ENCODE peak calls at places on chromosomes 11 and 22, in seven cellular contexts. F is psoas muscle, M is breast epithelium, D is GM23338, N is tibial nerve, O is testis, A is HepG2. X is an unnamed sample. For H3K27me3, the result is how much of the 10 kb centered on the place peaks cover.

GRCh38 chr11:28963189-28963588 is 855.0 kb downstream of the METTL15 start:
- DNase-seq in N (no peak), M (no peak), F (no peak), O (no peak), A (no peak), D (no peak), X (no peak)

GRCh38 chr11:75319035-75319877 is 32.2 kb downstream of the ARRB1 start:
- DNase-seq in A (no peak), M (no peak), D (no peak), N (no peak), F (peak), O (no peak), X (no peak)

GRCh38 chr22:44795701-44796630 is 43.6 kb downstream of the ARHGAP8 start:
- DNase-seq in D (peak), N (no peak), O (no peak), A (no peak), M (no peak), F (no peak), X (no peak)

GRCh38 chr11:103609117-103610066 is 427.0 kb upstream of the DDI1 start:
- DNase-seq in O (no peak), F (no peak), A (no peak), N (no peak), M (no peak), D (peak), X (no peak)

GRCh38 chr22:50057868-50058311 is at the start of gene TTLL8:
- DNase-seq in F (no peak), D (peak), N (no peak), A (no peak), O (no peak), M (no peak), X (no peak)

GRCh38 chr11:64762916-64763803 is 3.4 kb upstream of the PYGM start:
- DNase-seq in O (no peak), M (no peak), D (peak), A (no peak), N (no peak), F (peak), X (no peak)

GRCh38 chr11:47797633-47798032 is 30.5 kb upstream of the FNBP4 start:
- DNase-seq in A (no peak), F (no peak), N (no peak), M (no peak), O (no peak), D (no peak), X (no peak)

GRCh38 chr22:50403701-50404101 is 60.6 kb downstream of the PPP6R2 start:
- DNase-seq in A (no peak), D (no peak), N (peak), M (no peak), F (peak), O (peak), X (peak)

GRCh38 chr11:124098142-124098541 is 17.1 kb upstream of the VWA5A start:
- DNase-seq in M (no peak), A (no peak), N (no peak), D (no peak), F (no peak), O (no peak), X (no peak)

GRCh38 chr22:27105142-27106025 is 448.0 kb downstream of the MIAT start:
- DNase-seq in N (peak), D (no peak), O (peak), F (peak), M (peak), A (no peak), X (peak)

GRCh38 chr11:129214710-129215295 is 22.7 kb upstream of the ARHGAP32 start:
- DNase-seq in D (no peak), O (peak), A (no peak), F (no peak), N (no peak), M (no peak), X (no peak)

GRCh38 chr11:9473408-9473807 is 12.6 kb downstream of the ZNF143 start:
- DNase-seq in D (no peak), O (no peak), A (no peak), F (no peak), M (no peak), N (no peak), X (no peak)

GRCh38 chr22:20748820-20749428 is 25.0 kb upstream of the SERPIND1 start:
- DNase-seq in A (no peak), D (no peak), N (no peak), F (no peak), O (no peak), M (peak), X (no peak)

GRCh38 chr11:121265586-121265985 is 27.0 kb upstream of the SC5D start:
- DNase-seq in N (no peak), M (no peak), O (no peak), D (no peak), F (no peak), A (no peak), X (no peak)

GRCh38 chr11:72483412-72484186 is 49.3 kb upstream of the CLPB start:
- DNase-seq in N (peak), F (no peak), O (no peak), D (no peak), A (peak), M (no peak), X (no peak)

GRCh38 chr11:70306586-70307033 is 36.1 kb downstream of the PPFIA1 start:
- DNase-seq in F (no peak), O (no peak), N (no peak), A (no peak), D (no peak), M (no peak), X (no peak)

GRCh38 chr22:24824915-24825314 is 18.9 kb downstream of the SGSM1 start:
- DNase-seq in D (no peak), A (no peak), F (no peak), M (no peak), O (no peak), N (no peak), X (no peak)
- H3K27ac ChIP-seq in D (no peak), A (no peak), F (no peak), M (no peak), O (no peak), N (no peak), X (no peak)

GRCh38 chr11:125299821-125300220 is 135.3 kb downstream of the PKNOX2 start:
- DNase-seq in F (no peak), M (no peak), A (no peak), O (no peak), N (no peak), D (no peak), X (no peak)
- H3K4me3 ChIP-seq in F (no peak), M (no peak), A (no peak), O (no peak), N (no peak), D (no peak), X (no peak)

GRCh38 chr22:46180370-46181137 is 30.2 kb downstream of the PPARA start:
- DNase-seq in O (no peak), A (no peak), D (peak), M (no peak), N (no peak), F (no peak), X (no peak)

GRCh38 chr22:46187862-46188261 is 37.5 kb downstream of the PPARA start:
- DNase-seq in O (no peak), F (no peak), M (no peak), A (no peak), D (no peak), N (no peak), X (no peak)

GRCh38 chr22:46179748-46180147 is 29.4 kb downstream of the PPARA start:
- DNase-seq in D (no peak), O (no peak), N (no peak), F (no peak), A (no peak), M (no peak), X (no peak)

GRCh38 chr22:46183733-46184132 is 33.4 kb downstream of the PPARA start:
- DNase-seq in N (no peak), O (no peak), D (no peak), F (no peak), A (no peak), M (no peak), X (no peak)

DNA sequence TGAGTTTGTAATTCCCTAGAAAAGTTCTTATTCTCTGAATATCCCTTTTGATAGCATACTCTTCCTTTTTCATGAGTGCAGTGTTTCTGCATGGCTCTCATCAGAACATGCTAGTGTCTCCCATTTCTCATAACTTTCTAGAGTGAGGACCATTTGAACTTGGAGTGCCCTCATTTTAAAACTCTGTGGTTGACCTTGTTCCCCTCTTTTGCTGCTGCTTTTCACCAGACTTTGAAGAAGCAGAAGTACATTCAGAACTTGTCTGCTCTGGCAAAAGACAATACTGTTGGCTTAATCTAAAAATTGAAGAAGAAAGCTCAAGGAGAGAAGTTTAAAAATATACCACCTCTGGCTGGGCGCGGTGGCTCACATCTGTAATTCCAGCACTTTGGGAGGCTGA is 34.9 kb downstream of the PPARA start:
- DNase-seq in O (no peak), F (no peak), N (no peak), A (no peak), D (no peak), M (no peak), X (no peak)
- H3K27me3 ChIP-seq in O (under half), F (under half), N (under half), A (under half), D (under half), M (under half), X (under half)

DNA sequence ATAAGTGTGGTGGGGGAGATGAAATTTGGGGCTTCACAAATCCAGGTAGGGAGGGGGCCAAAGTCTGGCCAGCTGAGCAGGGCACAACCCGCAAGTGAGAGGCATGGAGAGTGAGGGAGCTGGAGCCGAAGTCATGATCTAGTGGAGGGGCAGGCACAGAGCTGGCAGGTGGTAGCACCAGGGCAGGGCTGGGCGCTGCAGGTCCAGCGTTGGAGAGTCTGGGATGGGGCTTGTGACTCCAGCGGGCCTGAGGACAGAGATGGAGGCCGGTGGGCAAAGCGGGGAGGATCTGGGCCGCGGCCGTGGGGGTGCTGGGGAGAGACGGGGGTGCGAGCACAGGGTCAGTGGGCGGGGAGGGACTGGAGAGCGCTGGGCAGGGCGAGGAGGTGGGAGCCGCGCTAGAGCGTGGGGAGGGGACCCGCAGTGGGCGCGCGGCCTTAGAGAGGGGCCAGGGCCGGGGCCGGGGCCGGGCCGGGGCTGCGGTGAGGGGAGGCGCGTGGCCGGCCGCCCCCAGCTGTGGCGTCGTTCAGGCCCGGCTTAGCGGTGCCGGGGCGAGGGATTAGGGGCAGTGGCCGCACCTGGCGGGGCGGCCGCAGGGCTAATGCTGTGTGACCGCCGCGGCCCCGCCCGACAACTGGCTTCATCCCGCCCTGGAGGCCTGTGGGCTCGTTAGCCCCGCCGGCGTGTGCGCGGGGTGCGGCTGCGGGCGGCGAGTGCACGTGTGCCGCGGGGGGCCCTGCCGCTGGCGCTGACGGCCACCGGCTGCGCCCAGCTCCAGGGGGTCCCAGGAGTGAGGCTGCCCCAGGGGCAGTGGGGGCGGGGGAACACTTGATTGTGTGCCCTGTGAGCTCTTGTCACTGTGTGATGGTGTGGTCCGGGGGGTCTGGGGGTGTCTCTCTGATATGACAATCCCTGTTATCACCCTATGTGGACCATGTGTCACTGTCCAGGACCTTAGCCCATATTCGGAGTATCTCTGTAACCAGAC is 23.6 kb upstream of the MYOD1 start:
- DNase-seq in N (no peak), A (no peak), M (no peak), F (no peak), D (peak), O (no peak), X (no peak)
- H3K27ac ChIP-seq in N (no peak), A (no peak), M (no peak), F (peak), D (no peak), O (no peak), X (no peak)

GRCh38 chr11:114259124-114259526 is 37.1 kb upstream of the NNMT start:
- DNase-seq in A (no peak), M (peak), D (no peak), F (peak), N (peak), O (peak), X (no peak)

GRCh38 chr11:114256898-114257286 is 39.3 kb upstream of the NNMT start:
- DNase-seq in O (no peak), F (peak), D (no peak), M (peak), N (no peak), A (no peak), X (no peak)

GRCh38 chr11:114256176-114256897 is 39.9 kb upstream of the NNMT start:
- DNase-seq in N (no peak), D (no peak), O (no peak), F (peak), A (no peak), M (no peak), X (no peak)

GRCh38 chr11:114258696-114259095 is 37.5 kb upstream of the NNMT start:
- DNase-seq in N (no peak), D (no peak), A (no peak), O (no peak), F (peak), M (no peak), X (no peak)

DNA sequence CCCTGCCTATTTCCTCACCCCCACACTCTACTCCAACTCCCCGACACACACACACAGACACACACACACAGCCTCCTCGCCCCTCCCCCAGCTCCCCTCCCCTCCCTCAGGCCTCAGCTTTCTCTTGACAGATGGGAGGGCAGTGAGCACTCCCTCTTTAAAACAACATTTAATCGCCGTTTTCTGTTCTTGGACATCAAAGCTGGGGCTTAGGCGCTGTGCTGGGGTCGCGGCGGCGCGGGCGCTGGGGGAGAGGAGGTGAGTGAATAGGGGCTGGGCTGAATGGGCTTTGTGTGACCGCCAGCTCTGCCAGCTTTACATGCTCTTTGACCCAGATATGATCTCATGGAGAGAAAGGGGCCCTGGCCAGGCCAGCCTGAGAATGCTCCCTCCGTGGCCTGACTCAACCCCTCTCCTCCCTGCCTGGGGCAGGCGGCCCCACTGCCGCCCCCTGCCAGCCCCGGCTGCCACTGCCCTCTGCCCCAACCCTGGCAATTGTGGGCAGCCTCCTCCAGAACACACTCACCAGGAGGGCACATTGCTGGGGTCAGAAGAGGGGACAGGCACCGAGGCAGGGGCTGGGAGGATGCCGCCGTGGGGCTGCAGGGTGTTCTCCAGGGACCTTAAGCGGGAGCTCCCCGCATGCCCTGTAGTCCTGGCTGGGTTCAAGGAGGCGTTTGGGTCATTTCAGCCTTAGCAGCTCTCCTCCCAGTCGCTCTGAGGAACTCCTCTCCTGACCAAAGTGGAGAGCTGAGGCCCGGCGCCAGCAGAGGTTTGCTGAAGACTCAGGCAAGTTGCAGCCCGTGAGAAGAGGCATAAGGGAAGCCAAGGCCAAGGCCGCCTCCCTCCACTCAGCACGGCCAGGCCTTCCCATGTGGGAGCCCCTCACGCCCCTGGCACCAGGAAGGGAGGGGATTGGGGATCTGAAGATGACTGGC is 38.3 kb upstream of the NNMT start:
- DNase-seq in N (peak), A (peak), O (peak), M (peak), F (peak), D (peak), X (peak)
- H3K4me3 ChIP-seq in N (peak), A (peak), O (no peak), M (no peak), F (peak), D (no peak), X (no peak)

DNA sequence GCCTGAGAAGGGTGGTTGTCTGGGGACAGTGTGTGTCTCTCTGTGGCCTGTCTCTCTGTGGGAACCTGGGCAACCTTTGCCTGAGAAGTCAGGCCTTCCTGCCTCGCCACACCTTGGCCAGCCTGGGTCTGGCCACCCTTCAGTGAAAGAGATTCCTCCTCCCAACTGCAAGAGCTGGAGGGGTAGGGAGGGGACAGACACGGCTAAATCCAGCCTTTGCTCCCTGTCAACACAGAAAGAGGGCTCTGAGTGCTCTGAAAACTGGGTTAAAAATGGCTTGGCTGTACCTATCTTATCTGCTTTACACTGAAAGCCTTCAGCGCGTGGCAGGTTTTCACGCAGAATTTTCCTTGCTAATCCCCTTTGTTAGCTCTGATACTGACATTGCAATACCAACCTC is 163.8 kb downstream of the DSCAML1 start:
- DNase-seq in D (no peak), F (no peak), N (no peak), A (no peak), O (no peak), M (no peak), X (no peak)
- H3K27me3 ChIP-seq in D (under half), F (under half), N (under half), A (under half), O (under half), M (under half), X (under half)

DNA sequence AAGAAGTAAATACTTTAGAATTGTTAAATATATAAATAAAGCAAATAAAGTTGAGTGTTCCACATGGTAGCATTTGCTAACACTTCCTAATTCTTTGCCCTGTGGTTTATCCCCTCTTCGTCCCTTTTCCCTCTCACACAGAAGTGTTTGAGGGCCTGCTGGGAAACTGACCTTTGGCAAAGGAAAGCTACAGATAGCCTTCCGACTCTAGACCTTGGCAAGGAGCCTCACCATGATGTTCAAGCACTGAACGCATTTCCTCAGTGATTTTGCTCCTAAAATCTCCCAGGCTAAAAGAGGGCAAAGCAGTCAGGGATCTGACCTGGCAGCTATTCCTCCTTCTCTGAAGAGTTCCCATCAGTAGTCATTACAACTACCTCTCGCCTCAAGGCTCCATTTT is 52.5 kb upstream of the HORMAD2 start:
- DNase-seq in D (no peak), M (no peak), A (no peak), O (no peak), F (no peak), N (no peak), X (no peak)
- H3K27ac ChIP-seq in D (no peak), M (peak), A (no peak), O (no peak), F (no peak), N (peak), X (no peak)

GRCh38 chr22:37021041-37021440 is 1.5 kb downstream of the MPST start:
- DNase-seq in M (no peak), A (no peak), D (no peak), O (no peak), N (no peak), F (peak), X (no peak)
- H3K4me3 ChIP-seq in M (no peak), A (peak), D (peak), O (no peak), N (peak), F (peak), X (no peak)

GRCh38 chr11:110912437-110912836 is 200.2 kb upstream of the ARHGAP20 start:
- DNase-seq in O (no peak), M (no peak), F (no peak), D (no peak), A (no peak), N (no peak), X (no peak)

GRCh38 chr11:110907629-110908028 is 195.4 kb upstream of the ARHGAP20 start:
- DNase-seq in O (no peak), D (no peak), M (no peak), N (no peak), F (no peak), A (no peak), X (no peak)

GRCh38 chr11:110908401-110909106 is 196.3 kb upstream of the ARHGAP20 start:
- DNase-seq in F (no peak), N (no peak), D (no peak), M (no peak), A (no peak), O (no peak), X (no peak)

GRCh38 chr11:110903830-110904229 is 191.6 kb upstream of the ARHGAP20 start:
- DNase-seq in M (no peak), N (no peak), D (no peak), F (peak), A (no peak), O (no peak), X (no peak)

GRCh38 chr11:110909331-110909730 is 197.1 kb upstream of the ARHGAP20 start:
- DNase-seq in N (no peak), M (no peak), A (no peak), O (no peak), F (no peak), D (no peak), X (no peak)
- H3K27me3 ChIP-seq in N (under half), M (under half), A (under half), O (under half), F (under half), D (under half), X (under half)